ENCODE peak calls at places on chromosomes 12 and 14, in five cellular contexts. C, Y, J, A and W are unnamed samples.

GRCh38 chr14:98906123-98906995 is 365.6 kb downstream of the BCL11B start:
- DNase-seq in Y (no peak), A (no peak), C (no peak), J (no peak), W (no peak)

GRCh38 chr14:94769413-94770250 is at the start of gene GSC:
- DNase-seq in A (no peak), C (no peak), Y (peak), J (no peak), W (no peak)

GRCh38 chr12:27667540-27667939 is 28.7 kb upstream of the REP15 start:
- DNase-seq in J (peak), A (no peak), C (no peak), Y (no peak), W (no peak)

GRCh38 chr12:94649349-94650142 is 811 bp downstream of the TMCC3 start:
- DNase-seq in J (no peak), Y (peak), C (peak), A (no peak), W (peak)

GRCh38 chr12:108699955-108700563 is 31.3 kb downstream of the CORO1C start:
- DNase-seq in Y (no peak), J (no peak), C (no peak), A (no peak), W (no peak)

GRCh38 chr12:30796508-30796780 is 41.7 kb upstream of the CAPRIN2 start:
- DNase-seq in C (no peak), Y (no peak), J (no peak), A (no peak), W (no peak)

GRCh38 chr12:124762791-124763593 is 100.7 kb downstream of the SCARB1 start:
- DNase-seq in A (no peak), C (no peak), J (no peak), Y (no peak), W (no peak)

GRCh38 chr12:124928095-124928911 is 13.9 kb upstream of the UBC start:
- DNase-seq in Y (no peak), C (peak), A (no peak), J (peak), W (no peak)

GRCh38 chr14:104880584-104881210 is 15.6 kb downstream of the CEP170B start:
- DNase-seq in Y (no peak), J (no peak), A (no peak), C (no peak), W (no peak)

GRCh38 chr12:57890191-57891120 is 43.9 kb upstream of the CTDSP2 start:
- DNase-seq in A (no peak), Y (no peak), C (no peak), J (no peak), W (no peak)

GRCh38 chr14:104405566-104406226 is 173.9 kb upstream of the C14orf180 start:
- DNase-seq in J (no peak), Y (no peak), C (no peak), A (no peak), W (no peak)

GRCh38 chr14:94390372-94391086 is 2.1 kb upstream of the SERPINA1 start:
- DNase-seq in C (peak), A (no peak), Y (no peak), J (peak), W (no peak)

GRCh38 chr14:67411820-67412421 is at the start of gene PLEK2:
- DNase-seq in C (peak), A (no peak), Y (no peak), J (no peak), W (no peak)

GRCh38 chr14:92886337-92886736 is 36.6 kb upstream of the CHGA start:
- DNase-seq in Y (no peak), J (no peak), A (no peak), C (no peak), W (no peak)

GRCh38 chr14:92848941-92849340 is 54.8 kb downstream of the GOLGA5 start:
- DNase-seq in Y (no peak), J (no peak), A (no peak), C (no peak), W (no peak)

GRCh38 chr14:102464846-102465341 is 44.7 kb downstream of the ANKRD9 start:
- DNase-seq in Y (no peak), J (no peak), C (no peak), A (no peak), W (no peak)

GRCh38 chr12:124681779-124682391 is 114.5 kb upstream of the NCOR2 start:
- DNase-seq in A (peak), J (no peak), Y (no peak), C (no peak), W (no peak)

GRCh38 chr14:27613102-27613501 is 1015.3 kb upstream of the NOVA1 start:
- DNase-seq in Y (no peak), A (no peak), C (no peak), J (no peak), W (no peak)

GRCh38 chr14:58637391-58638230 is at the start of gene DACT1:
- DNase-seq in Y (peak), J (peak), A (no peak), C (peak), W (no peak)

GRCh38 chr12:24561882-24562760 is 386.8 kb downstream of the BCAT1 start:
- DNase-seq in J (peak), A (no peak), C (peak), Y (peak), W (no peak)

GRCh38 chr12:66636771-66637170 is 42.1 kb downstream of the GRIP1 start:
- DNase-seq in Y (no peak), C (no peak), J (no peak), A (no peak), W (no peak)

GRCh38 chr12:114682920-114683708 is 861 bp downstream of the TBX3 start:
- DNase-seq in A (no peak), J (no peak), Y (no peak), C (no peak), W (no peak)

GRCh38 chr12:101759396-101760047 is 20.3 kb upstream of the SYCP3 start:
- DNase-seq in A (peak), J (no peak), Y (no peak), C (no peak), W (no peak)

GRCh38 chr12:42593781-42594322 is 4.3 kb upstream of the PRICKLE1 start:
- DNase-seq in Y (no peak), J (no peak), A (no peak), C (no peak), W (no peak)

GRCh38 chr14:33451211-33451610 is 499.7 kb downstream of the EGLN3 start:
- DNase-seq in C (no peak), Y (no peak), A (no peak), J (no peak), W (no peak)

GRCh38 chr14:25215607-25216006 is 165.7 kb upstream of the STXBP6 start:
- DNase-seq in Y (no peak), A (no peak), J (no peak), C (no peak), W (no peak)

GRCh38 chr14:100775351-100775830 is 48.7 kb downstream of the DLK1 start:
- DNase-seq in A (no peak), J (no peak), Y (no peak), C (no peak), W (no peak)

GRCh38 chr12:57551637-57552305 is 1.9 kb downstream of the KIF5A start:
- DNase-seq in A (no peak), J (no peak), Y (no peak), C (no peak), W (no peak)

GRCh38 chr14:66284346-66284745 is 201.8 kb upstream of the CCDC196 start:
- DNase-seq in A (no peak), C (no peak), Y (no peak), J (no peak), W (no peak)

GRCh38 chr14:64761441-64762043 is 57.3 kb downstream of the PLEKHG3 start:
- DNase-seq in C (peak), Y (no peak), J (no peak), A (no peak), W (no peak)

GRCh38 chr14:71181215-71182003 is 274.1 kb downstream of the PCNX1 start:
- DNase-seq in A (no peak), Y (no peak), J (no peak), C (no peak), W (no peak)

DNA sequence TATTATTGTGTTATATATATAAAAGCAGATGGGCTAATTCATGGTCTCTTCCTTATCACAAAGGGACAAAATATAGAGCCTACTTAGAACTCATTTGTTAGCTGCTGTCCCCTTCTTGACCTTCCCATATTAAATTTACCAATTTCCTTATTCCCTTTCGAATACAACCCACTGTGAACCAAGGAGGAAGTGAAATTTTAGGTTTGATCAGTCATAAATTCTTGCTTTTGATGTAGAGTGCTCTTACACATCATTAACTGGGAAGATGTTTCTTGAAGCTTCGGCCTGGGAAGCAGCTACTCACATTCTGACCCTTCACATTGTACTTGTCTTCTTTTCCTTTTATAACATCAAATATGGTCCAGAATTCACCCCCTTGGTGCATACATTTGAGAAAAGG is 579.0 kb downstream of the LRFN5 start:
- DNase-seq in C (no peak), A (no peak), J (no peak), Y (no peak), W (no peak)
- TF ChIP-seq CTCF in C (no peak), A (no peak), J (no peak), Y (no peak), W (no peak)

GRCh38 chr12:99130808-99131538 is 485.9 kb downstream of the APAF1 start:
- DNase-seq in J (no peak), Y (no peak), A (no peak), C (no peak), W (no peak)
- TF ChIP-seq CTCF in J (no peak), Y (no peak), A (no peak), C (no peak), W (no peak)

GRCh38 chr14:72291908-72292688 is 359.9 kb downstream of the RGS6 start:
- DNase-seq in A (peak), Y (peak), J (no peak), C (no peak), W (no peak)
- TF ChIP-seq CTCF in A (peak), Y (peak), J (peak), C (peak), W (peak)

DNA sequence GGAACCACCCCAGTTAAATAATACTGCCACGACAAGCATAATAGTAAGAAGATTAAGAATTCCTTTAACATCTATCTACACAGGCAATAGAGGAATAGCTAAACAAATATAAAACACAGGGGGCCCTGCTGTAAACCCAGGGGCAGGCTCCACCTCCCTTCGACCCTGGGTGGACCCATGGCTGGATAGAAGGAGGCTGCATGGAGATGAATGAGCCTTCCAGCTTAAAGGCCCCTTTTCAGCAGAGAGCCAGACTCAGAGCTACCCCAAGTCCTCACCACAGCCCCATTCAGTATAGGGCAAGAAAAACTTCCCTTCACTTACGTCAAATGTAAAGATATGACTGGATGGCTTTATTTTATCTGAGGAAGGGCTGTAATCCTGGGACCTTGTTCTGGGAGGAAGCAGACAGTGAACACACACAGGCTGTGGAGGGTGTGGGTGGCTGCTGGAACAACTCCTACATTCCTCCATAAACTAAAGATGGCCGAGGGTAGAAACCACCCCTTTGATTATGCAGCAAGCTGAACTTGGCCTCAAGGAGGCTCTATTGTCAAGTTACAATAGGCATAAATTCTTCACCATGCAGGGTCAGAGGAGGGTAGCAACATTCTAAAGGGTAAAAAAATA is 30.5 kb downstream of the NUAK1 start:
- DNase-seq in J (no peak), A (no peak), C (no peak), Y (peak), W (no peak)
- TF ChIP-seq CTCF in J (no peak), A (no peak), C (no peak), Y (no peak), W (no peak)

DNA sequence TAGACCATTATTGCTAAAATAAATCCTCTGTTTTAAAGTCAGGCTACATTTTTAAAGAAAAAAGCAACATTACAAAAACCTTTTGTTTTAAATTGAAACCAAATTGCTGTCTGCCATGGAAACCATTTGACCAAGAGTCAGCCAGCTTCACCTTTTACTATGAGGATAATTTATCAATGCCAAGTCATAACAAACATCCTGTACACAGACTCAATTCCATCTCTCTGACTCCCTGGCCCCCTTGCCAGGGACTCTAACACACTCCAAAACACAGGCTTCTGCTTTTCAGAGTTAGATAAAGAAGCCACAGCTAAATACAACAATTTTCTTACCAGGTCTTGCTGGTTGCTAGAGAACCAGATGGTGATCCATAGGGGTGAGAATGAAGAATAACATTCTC is 83.9 kb downstream of the LRP6 start:
- DNase-seq in Y (no peak), C (no peak), A (no peak), J (no peak), W (no peak)
- TF ChIP-seq CTCF in Y (no peak), C (no peak), A (no peak), J (no peak), W (no peak)

GRCh38 chr12:85955127-85955526 is 81.0 kb downstream of the NTS start:
- DNase-seq in A (no peak), Y (no peak), C (no peak), J (no peak), W (no peak)
- TF ChIP-seq CTCF in A (no peak), Y (peak), C (no peak), J (no peak), W (no peak)

DNA sequence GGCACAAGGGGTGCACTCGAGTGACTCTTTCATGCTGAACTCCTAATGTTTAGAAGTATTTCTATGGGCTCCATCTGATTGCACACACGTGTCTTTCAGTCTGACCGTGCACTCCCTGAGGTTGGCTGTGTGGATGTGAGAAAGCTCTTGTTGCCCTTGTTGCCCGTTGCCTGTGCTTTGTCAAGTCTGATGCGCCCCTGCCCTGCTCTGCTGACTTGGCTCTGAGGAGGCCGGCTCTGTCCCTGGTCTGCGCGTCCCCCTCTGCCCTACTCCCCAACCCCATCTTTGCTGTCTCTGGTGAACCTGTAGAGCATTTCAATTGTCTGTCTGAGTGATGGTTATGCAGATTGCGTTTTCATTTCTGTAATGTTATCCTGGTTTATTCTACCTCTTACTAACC is 802.3 kb downstream of the NRXN3 start:
- DNase-seq in C (no peak), A (no peak), J (no peak), Y (no peak), W (no peak)
- TF ChIP-seq CTCF in C (no peak), A (no peak), J (no peak), Y (no peak), W (no peak)